ENCODE peak calls at places on chromosomes 13 and 19, in seven cellular contexts. U, X, A, R, O, D and N are unnamed samples.
A peak's percentile ranks its signal among the peaks of the same experiment; 100 is the strongest.

GRCh38 chr13:24459234-24459633 is 53.3 kb downstream of the PARP4 start:
- DNase-seq in O (no peak), A (peak; percentile 73), R (no peak), X (no peak), U (peak; percentile 59), D (no peak), N (peak; percentile 93)

GRCh38 chr13:109764474-109765292 is 21.7 kb downstream of the IRS2 start:
- DNase-seq in U (no peak), X (no peak), A (peak; percentile 54), O (peak; percentile 22), D (no peak), R (no peak), N (peak; percentile 47)

GRCh38 chr13:64471916-64472315 is 2758.2 kb downstream of the PCDH9 start:
- DNase-seq in D (peak; percentile 22), U (no peak), O (peak; percentile 43), A (peak; percentile 65), X (no peak), R (no peak), N (peak; percentile 76)

GRCh38 chr19:46766569-46767317 is 20.5 kb upstream of the STRN4 start:
- DNase-seq in O (peak; percentile 62), R (no peak), U (peak; percentile 69), X (peak; percentile 59), A (peak; percentile 49), D (no peak), N (no peak)

GRCh38 chr19:41219924-41220567 is 1.0 kb downstream of the AXL start:
- DNase-seq in D (no peak), X (peak; percentile 38), U (no peak), R (no peak), A (peak; percentile 84), O (peak; percentile 45), N (peak; percentile 70)

GRCh38 chr13:30479154-30479553 is 13.4 kb upstream of the HMGB1 start:
- DNase-seq in R (no peak), D (no peak), A (no peak), U (no peak), X (no peak), O (no peak), N (no peak)

GRCh38 chr13:66859078-66859477 is 371.1 kb downstream of the PCDH9 start:
- DNase-seq in O (peak; percentile 11), R (no peak), A (no peak), D (no peak), U (no peak), X (no peak), N (no peak)

GRCh38 chr19:44051654-44052402 is at the start of gene ZNF223:
- DNase-seq in A (peak; percentile 95), D (peak; percentile 90), O (peak; percentile 71), X (peak; percentile 92), R (no peak), U (peak; percentile 81), N (peak; percentile 93)

GRCh38 chr19:45045671-45046353 is 7.0 kb downstream of the CLASRP start:
- DNase-seq in A (no peak), R (peak; percentile 21), O (no peak), X (no peak), D (no peak), U (no peak), N (no peak)

GRCh38 chr13:37791699-37792098 is 77.9 kb downstream of the TRPC4 start:
- DNase-seq in A (peak; percentile 54), R (no peak), X (no peak), D (peak; percentile 34), U (no peak), O (no peak), N (peak; percentile 71)

GRCh38 chr13:39451301-39451700 is 151.7 kb downstream of the LHFPL6 start:
- DNase-seq in D (peak; percentile 66), O (peak; percentile 53), X (no peak), A (peak; percentile 23), R (no peak), U (no peak), N (peak; percentile 43)

GRCh38 chr13:27662738-27663470 is 41.2 kb downstream of the POLR1D start:
- DNase-seq in U (no peak), O (no peak), X (no peak), D (no peak), R (no peak), A (no peak), N (no peak)

GRCh38 chr19:39363909-39364457 is 21.8 kb downstream of the SAMD4B start:
- DNase-seq in D (no peak), U (no peak), R (peak; percentile 8), X (no peak), A (peak; percentile 71), O (no peak), N (no peak)

GRCh38 chr19:15136234-15136954 is 29.2 kb downstream of the SYDE1 start:
- DNase-seq in U (no peak), R (no peak), X (no peak), D (no peak), A (peak; percentile 71), O (no peak), N (peak; percentile 28)

GRCh38 chr13:38538412-38538811 is 148.5 kb upstream of the FREM2 start:
- DNase-seq in X (no peak), R (no peak), A (no peak), D (no peak), U (no peak), O (no peak), N (no peak)

GRCh38 chr13:75186384-75186783 is 295.6 kb downstream of the TBC1D4 start:
- DNase-seq in O (no peak), R (no peak), D (no peak), A (no peak), X (no peak), U (no peak), N (peak; percentile 48)